ENCODE peak calls at places on chromosomes 12 and 14, in seven cellular contexts. One of them, this sample, is unnamed.

GRCh38 chr12:54052745-54053624 is 650 bp upstream of the HOXC4 start:
- DNase-seq in adrenal gland: peak; percentile 57
- DNase-seq in IMR-90: no peak
- DNase-seq in cardiac fibroblast: no peak
- DNase-seq in keratinocyte: no peak
- DNase-seq in astrocyte of the cerebellum: no peak
- DNase-seq in psoas muscle: no peak
- DNase-seq in this sample: peak; percentile 14

GRCh38 chr12:115923851-115924250 is 353.6 kb downstream of the MED13L start:
- DNase-seq in astrocyte of the cerebellum: no peak
- DNase-seq in adrenal gland: no peak
- DNase-seq in cardiac fibroblast: no peak
- DNase-seq in keratinocyte: no peak
- DNase-seq in psoas muscle: no peak
- DNase-seq in IMR-90: no peak
- DNase-seq in this sample: no peak

GRCh38 chr14:59507063-59507751 is 22.9 kb downstream of the JKAMP start:
- DNase-seq in IMR-90: peak; percentile 53
- DNase-seq in psoas muscle: peak; percentile 23
- DNase-seq in keratinocyte: no peak
- DNase-seq in astrocyte of the cerebellum: peak; percentile 19
- DNase-seq in adrenal gland: peak; percentile 80
- DNase-seq in cardiac fibroblast: peak; percentile 61
- DNase-seq in this sample: peak; percentile 30

GRCh38 chr12:105523164-105524057 is 192.9 kb downstream of the C12orf75 start:
- DNase-seq in IMR-90: peak; percentile 86
- DNase-seq in cardiac fibroblast: peak; percentile 95
- DNase-seq in keratinocyte: no peak
- DNase-seq in psoas muscle: peak; percentile 75
- DNase-seq in astrocyte of the cerebellum: peak; percentile 85
- DNase-seq in adrenal gland: peak; percentile 70
- DNase-seq in this sample: peak; percentile 89

GRCh38 chr14:98964171-98964570 is 307.8 kb downstream of the BCL11B start:
- DNase-seq in cardiac fibroblast: no peak
- DNase-seq in IMR-90: no peak
- DNase-seq in keratinocyte: no peak
- DNase-seq in astrocyte of the cerebellum: no peak
- DNase-seq in adrenal gland: no peak
- DNase-seq in psoas muscle: no peak
- DNase-seq in this sample: no peak

GRCh38 chr14:104353921-104354701 is 215.7 kb downstream of the KIF26A start:
- DNase-seq in psoas muscle: peak; percentile 37
- DNase-seq in adrenal gland: peak; percentile 63
- DNase-seq in IMR-90: no peak
- DNase-seq in keratinocyte: no peak
- DNase-seq in astrocyte of the cerebellum: no peak
- DNase-seq in cardiac fibroblast: no peak
- DNase-seq in this sample: no peak

GRCh38 chr12:121784460-121784859 is 9.0 kb downstream of the RHOF start:
- DNase-seq in astrocyte of the cerebellum: peak; percentile 72
- DNase-seq in keratinocyte: no peak
- DNase-seq in psoas muscle: no peak
- DNase-seq in cardiac fibroblast: peak; percentile 81
- DNase-seq in IMR-90: peak; percentile 93
- DNase-seq in adrenal gland: peak; percentile 87
- DNase-seq in this sample: peak; percentile 83

GRCh38 chr14:92511472-92512247 is 1.9 kb upstream of the RIN3 start:
- DNase-seq in psoas muscle: no peak
- DNase-seq in adrenal gland: no peak
- DNase-seq in IMR-90: peak; percentile 95
- DNase-seq in astrocyte of the cerebellum: peak; percentile 94
- DNase-seq in cardiac fibroblast: peak; percentile 92
- DNase-seq in keratinocyte: no peak
- DNase-seq in this sample: peak; percentile 95

GRCh38 chr12:122732170-122732569 is 1.5 kb upstream of the HCAR1 start:
- DNase-seq in adrenal gland: no peak
- DNase-seq in psoas muscle: no peak
- DNase-seq in cardiac fibroblast: no peak
- DNase-seq in astrocyte of the cerebellum: no peak
- DNase-seq in keratinocyte: no peak
- DNase-seq in IMR-90: no peak
- DNase-seq in this sample: no peak

GRCh38 chr12:50618864-50619609 is 114.3 kb downstream of the DIP2B start:
- DNase-seq in IMR-90: peak; percentile 57
- DNase-seq in cardiac fibroblast: peak; percentile 53
- DNase-seq in keratinocyte: no peak
- DNase-seq in astrocyte of the cerebellum: no peak
- DNase-seq in psoas muscle: no peak
- DNase-seq in adrenal gland: no peak
- DNase-seq in this sample: peak; percentile 93

GRCh38 chr12:30996255-30996654 is 69.7 kb downstream of the TSPAN11 start:
- DNase-seq in keratinocyte: no peak
- DNase-seq in IMR-90: peak; percentile 76
- DNase-seq in astrocyte of the cerebellum: peak; percentile 61
- DNase-seq in psoas muscle: no peak
- DNase-seq in adrenal gland: no peak
- DNase-seq in cardiac fibroblast: peak; percentile 76
- DNase-seq in this sample: peak; percentile 86

GRCh38 chr12:65430571-65431306 is 152.3 kb downstream of the MSRB3 start:
- DNase-seq in cardiac fibroblast: peak; percentile 72
- DNase-seq in astrocyte of the cerebellum: peak; percentile 62
- DNase-seq in adrenal gland: no peak
- DNase-seq in keratinocyte: peak; percentile 21
- DNase-seq in psoas muscle: no peak
- DNase-seq in IMR-90: peak; percentile 63
- DNase-seq in this sample: peak; percentile 89

GRCh38 chr12:68514807-68515411 is 95.8 kb upstream of the RAP1B start:
- DNase-seq in psoas muscle: no peak
- DNase-seq in astrocyte of the cerebellum: no peak
- DNase-seq in keratinocyte: no peak
- DNase-seq in adrenal gland: no peak
- DNase-seq in cardiac fibroblast: no peak
- DNase-seq in IMR-90: no peak
- DNase-seq in this sample: no peak

GRCh38 chr14:104582005-104582404 is 2.4 kb downstream of the C14orf180 start:
- DNase-seq in cardiac fibroblast: peak; percentile 8
- DNase-seq in adrenal gland: no peak
- DNase-seq in IMR-90: no peak
- DNase-seq in keratinocyte: no peak
- DNase-seq in astrocyte of the cerebellum: no peak
- DNase-seq in psoas muscle: peak; percentile 38
- DNase-seq in this sample: no peak

GRCh38 chr12:122021193-122021821 is 377 bp upstream of the BCL7A start:
- DNase-seq in adrenal gland: no peak
- DNase-seq in astrocyte of the cerebellum: no peak
- DNase-seq in cardiac fibroblast: peak; percentile 22
- DNase-seq in keratinocyte: no peak
- DNase-seq in IMR-90: no peak
- DNase-seq in psoas muscle: no peak
- DNase-seq in this sample: no peak

GRCh38 chr12:123126294-123127144 is 24.4 kb downstream of the PITPNM2 start:
- DNase-seq in IMR-90: peak; percentile 98
- DNase-seq in cardiac fibroblast: peak; percentile 96
- DNase-seq in psoas muscle: peak; percentile 67
- DNase-seq in keratinocyte: peak; percentile 84
- DNase-seq in adrenal gland: peak; percentile 93
- DNase-seq in astrocyte of the cerebellum: peak; percentile 93
- DNase-seq in this sample: peak; percentile 99

GRCh38 chr12:10409387-10409786 is at the start of gene KLRC4:
- DNase-seq in keratinocyte: no peak
- DNase-seq in astrocyte of the cerebellum: no peak
- DNase-seq in IMR-90: peak; percentile 16
- DNase-seq in psoas muscle: no peak
- DNase-seq in adrenal gland: no peak
- DNase-seq in cardiac fibroblast: no peak
- DNase-seq in this sample: peak; percentile 56

GRCh38 chr14:54369343-54369742 is 27.5 kb upstream of the CDKN3 start:
- DNase-seq in psoas muscle: no peak
- DNase-seq in astrocyte of the cerebellum: no peak
- DNase-seq in cardiac fibroblast: no peak
- DNase-seq in IMR-90: no peak
- DNase-seq in adrenal gland: no peak
- DNase-seq in keratinocyte: no peak
- DNase-seq in this sample: no peak

GRCh38 chr12:3309805-3310204 is 181.2 kb upstream of the PRMT8 start:
- DNase-seq in astrocyte of the cerebellum: no peak
- DNase-seq in IMR-90: no peak
- DNase-seq in adrenal gland: no peak
- DNase-seq in psoas muscle: no peak
- DNase-seq in keratinocyte: no peak
- DNase-seq in cardiac fibroblast: no peak
- DNase-seq in this sample: no peak

GRCh38 chr12:131389051-131390013 is 321.6 kb upstream of the SFSWAP start:
- DNase-seq in keratinocyte: no peak
- DNase-seq in astrocyte of the cerebellum: no peak
- DNase-seq in cardiac fibroblast: no peak
- DNase-seq in adrenal gland: no peak
- DNase-seq in IMR-90: no peak
- DNase-seq in psoas muscle: no peak
- DNase-seq in this sample: no peak

GRCh38 chr14:68775614-68776126 is 17.2 kb downstream of the ZFP36L1 start:
- DNase-seq in astrocyte of the cerebellum: no peak
- DNase-seq in cardiac fibroblast: no peak
- DNase-seq in psoas muscle: no peak
- DNase-seq in keratinocyte: no peak
- DNase-seq in IMR-90: no peak
- DNase-seq in adrenal gland: peak; percentile 38
- DNase-seq in this sample: no peak

GRCh38 chr12:58412466-58412865 is 471.1 kb downstream of the ATP23 start:
- DNase-seq in psoas muscle: no peak
- DNase-seq in adrenal gland: no peak
- DNase-seq in keratinocyte: no peak
- DNase-seq in astrocyte of the cerebellum: no peak
- DNase-seq in cardiac fibroblast: peak; percentile 85
- DNase-seq in IMR-90: no peak
- DNase-seq in this sample: no peak

GRCh38 chr12:132761032-132761910 is at the start of gene ANKLE2:
- DNase-seq in cardiac fibroblast: peak; percentile 59
- DNase-seq in adrenal gland: peak; percentile 79
- DNase-seq in astrocyte of the cerebellum: no peak
- DNase-seq in psoas muscle: peak; percentile 55
- DNase-seq in keratinocyte: no peak
- DNase-seq in IMR-90: peak; percentile 59
- DNase-seq in this sample: peak; percentile 62

GRCh38 chr12:33560653-33561208 is 121.1 kb upstream of the SYT10 start:
- DNase-seq in keratinocyte: no peak
- DNase-seq in cardiac fibroblast: no peak
- DNase-seq in IMR-90: no peak
- DNase-seq in psoas muscle: no peak
- DNase-seq in astrocyte of the cerebellum: no peak
- DNase-seq in adrenal gland: no peak
- DNase-seq in this sample: no peak

GRCh38 chr14:54133896-54134295 is 177.3 kb upstream of the BMP4 start:
- DNase-seq in astrocyte of the cerebellum: no peak
- DNase-seq in keratinocyte: no peak
- DNase-seq in adrenal gland: no peak
- DNase-seq in IMR-90: peak; percentile 59
- DNase-seq in cardiac fibroblast: peak; percentile 19
- DNase-seq in psoas muscle: no peak
- DNase-seq in this sample: peak; percentile 48

GRCh38 chr12:96906849-96907664 is at the start of gene NEDD1:
- DNase-seq in IMR-90: peak; percentile 67
- DNase-seq in astrocyte of the cerebellum: no peak
- DNase-seq in cardiac fibroblast: peak; percentile 79
- DNase-seq in psoas muscle: peak; percentile 90
- DNase-seq in adrenal gland: peak; percentile 86
- DNase-seq in keratinocyte: no peak
- DNase-seq in this sample: peak; percentile 76

GRCh38 chr14:78586681-78587080 is 416.5 kb downstream of the NRXN3 start:
- DNase-seq in cardiac fibroblast: no peak
- DNase-seq in astrocyte of the cerebellum: no peak
- DNase-seq in IMR-90: no peak
- DNase-seq in keratinocyte: no peak
- DNase-seq in adrenal gland: no peak
- DNase-seq in psoas muscle: no peak
- DNase-seq in this sample: no peak

GRCh38 chr12:44476683-44477082 is 399.4 kb downstream of the NELL2 start:
- DNase-seq in adrenal gland: no peak
- DNase-seq in astrocyte of the cerebellum: no peak
- DNase-seq in keratinocyte: no peak
- DNase-seq in cardiac fibroblast: no peak
- DNase-seq in psoas muscle: no peak
- DNase-seq in IMR-90: no peak
- DNase-seq in this sample: no peak
- TF ChIP-seq CTCF in adrenal gland: no peak
- TF ChIP-seq CTCF in astrocyte of the cerebellum: no peak
- TF ChIP-seq CTCF in keratinocyte: no peak
- TF ChIP-seq CTCF in cardiac fibroblast: no peak
- TF ChIP-seq CTCF in psoas muscle: no peak
- TF ChIP-seq CTCF in IMR-90: no peak
- TF ChIP-seq CTCF in this sample: no peak

GRCh38 chr12:67220065-67220464 is 49.1 kb upstream of the CAND1 start:
- DNase-seq in keratinocyte: no peak
- DNase-seq in adrenal gland: peak; percentile 69
- DNase-seq in IMR-90: no peak
- DNase-seq in psoas muscle: no peak
- DNase-seq in astrocyte of the cerebellum: no peak
- DNase-seq in cardiac fibroblast: no peak
- DNase-seq in this sample: peak; percentile 3
- TF ChIP-seq CTCF in keratinocyte: peak; percentile 43
- TF ChIP-seq CTCF in adrenal gland: peak; percentile 44
- TF ChIP-seq CTCF in IMR-90: no peak
- TF ChIP-seq CTCF in psoas muscle: no peak
- TF ChIP-seq CTCF in astrocyte of the cerebellum: peak; percentile 12
- TF ChIP-seq CTCF in cardiac fibroblast: no peak
- TF ChIP-seq CTCF in this sample: no peak

DNA sequence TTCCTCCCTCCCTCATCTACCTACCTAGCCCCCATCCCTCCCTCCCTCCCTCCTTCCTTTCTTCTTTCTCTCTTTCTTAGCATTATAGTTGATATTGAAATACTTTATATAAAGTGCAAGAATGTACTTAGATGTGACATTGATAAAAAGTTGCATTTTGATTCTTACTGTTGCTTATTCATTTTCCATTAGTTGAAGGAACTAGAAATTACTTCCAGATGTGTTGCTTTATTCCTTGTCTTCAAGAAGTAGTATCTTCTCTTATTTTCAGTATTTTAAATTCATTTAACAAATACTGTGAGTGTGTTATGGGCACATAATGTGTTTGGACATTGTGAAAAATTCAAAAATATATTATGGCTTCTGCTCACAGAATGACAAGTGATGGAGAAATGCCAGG is 45.6 kb downstream of the TRMT5 start:
- DNase-seq in astrocyte of the cerebellum: no peak
- DNase-seq in keratinocyte: no peak
- DNase-seq in cardiac fibroblast: no peak
- DNase-seq in psoas muscle: no peak
- DNase-seq in adrenal gland: no peak
- DNase-seq in IMR-90: no peak
- DNase-seq in this sample: no peak
- TF ChIP-seq CTCF in astrocyte of the cerebellum: no peak
- TF ChIP-seq CTCF in keratinocyte: no peak
- TF ChIP-seq CTCF in cardiac fibroblast: no peak
- TF ChIP-seq CTCF in psoas muscle: no peak
- TF ChIP-seq CTCF in adrenal gland: no peak
- TF ChIP-seq CTCF in IMR-90: no peak
- TF ChIP-seq CTCF in this sample: no peak

DNA sequence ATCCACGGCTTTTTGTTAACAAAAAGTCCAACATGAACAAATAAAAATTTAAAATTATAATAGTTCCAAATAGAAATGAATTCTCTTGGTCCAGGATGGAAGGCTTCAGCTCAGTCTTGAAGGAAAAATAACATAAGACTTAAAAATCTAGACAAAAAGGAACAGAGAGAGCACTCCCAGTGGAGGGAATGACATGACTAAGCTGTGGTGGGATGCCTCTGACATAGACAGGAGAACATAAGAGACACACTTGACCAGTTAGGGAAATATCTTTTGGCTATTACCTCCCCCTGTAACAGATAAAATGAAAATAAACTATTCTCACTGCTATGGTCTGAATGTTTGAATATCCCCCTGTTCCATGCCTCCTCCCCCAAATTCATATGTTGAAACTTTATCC is 106.8 kb downstream of the BBS10 start:
- DNase-seq in psoas muscle: no peak
- DNase-seq in keratinocyte: no peak
- DNase-seq in adrenal gland: no peak
- DNase-seq in cardiac fibroblast: no peak
- DNase-seq in astrocyte of the cerebellum: no peak
- DNase-seq in IMR-90: peak; percentile 48
- DNase-seq in this sample: no peak
- TF ChIP-seq CTCF in psoas muscle: no peak
- TF ChIP-seq CTCF in keratinocyte: no peak
- TF ChIP-seq CTCF in adrenal gland: no peak
- TF ChIP-seq CTCF in cardiac fibroblast: no peak
- TF ChIP-seq CTCF in astrocyte of the cerebellum: no peak
- TF ChIP-seq CTCF in IMR-90: peak; percentile 18
- TF ChIP-seq CTCF in this sample: no peak

This sample was measured in fibroblast of lung.